ENCODE peak calls at places on chromosomes 16 and 17, in six cellular contexts. T is SK-N-SH; W is RWPE1; U is Caco-2; Z is MM.1S; C is CD8-positive, alpha-beta T cell. Y is an unnamed sample.

GRCh38 chr16:88856122-88856827 is 472 bp downstream of the GALNS start:
- DNase-seq in T (no peak), Z (no peak), W (peak), C (peak), U (peak), Y (no peak)

GRCh38 chr16:89224665-89225064 is 7.2 kb downstream of the ZNF778 start:
- DNase-seq in T (no peak), W (no peak), C (no peak), U (no peak), Z (no peak), Y (no peak)

GRCh38 chr16:85916141-85916890 is 17.4 kb downstream of the IRF8 start:
- DNase-seq in W (peak), T (no peak), C (no peak), Z (no peak), U (peak), Y (no peak)

GRCh38 chr16:70746708-70747424 is 54.1 kb downstream of the VAC14 start:
- DNase-seq in U (peak), C (peak), T (no peak), W (peak), Z (no peak), Y (no peak)

GRCh38 chr16:96935-97381 is 18.9 kb downstream of the MPG start:
- DNase-seq in C (peak), W (peak), Z (peak), U (peak), T (peak), Y (peak)

GRCh38 chr17:39650121-39650579 is 13.2 kb downstream of the STARD3 start:
- DNase-seq in W (no peak), T (no peak), C (no peak), U (no peak), Z (no peak), Y (no peak)

GRCh38 chr16:80544326-80544725 is 3.5 kb downstream of the DYNLRB2 start:
- DNase-seq in U (no peak), W (no peak), Z (no peak), T (no peak), C (no peak), Y (no peak)

GRCh38 chr17:46061435-46061834 is 62.4 kb downstream of the STH start:
- DNase-seq in Z (no peak), T (no peak), W (no peak), C (no peak), U (no peak), Y (no peak)

GRCh38 chr16:81879625-81880024 is 100.5 kb downstream of the PLCG2 start:
- DNase-seq in U (no peak), T (no peak), C (no peak), Z (no peak), W (no peak), Y (no peak)

GRCh38 chr16:70697601-70698170 is 11.8 kb upstream of the MTSS2 start:
- DNase-seq in T (no peak), U (no peak), C (no peak), Z (no peak), W (no peak), Y (no peak)

GRCh38 chr16:20001856-20002707 is 71.6 kb downstream of the GPR139 start:
- DNase-seq in T (peak), U (no peak), Z (no peak), W (no peak), C (no peak), Y (no peak)

GRCh38 chr16:20002936-20003335 is 70.8 kb downstream of the GPR139 start:
- DNase-seq in C (no peak), Z (no peak), U (no peak), W (no peak), T (no peak), Y (no peak)

GRCh38 chr16:20004931-20005330 is 68.8 kb downstream of the GPR139 start:
- DNase-seq in C (no peak), T (no peak), Z (no peak), U (no peak), W (no peak), Y (no peak)
- TF ChIP-seq CTCF in C (no peak), T (peak), Z (no peak), U (no peak), W (no peak), Y (peak)

GRCh38 chr17:47320879-47321502 is 2.8 kb upstream of the EFCAB13 start:
- DNase-seq in U (no peak), W (no peak), C (no peak), Z (no peak), T (no peak), Y (no peak)

GRCh38 chr17:47324224-47325020 is 667 bp downstream of the EFCAB13 start:
- DNase-seq in C (peak), T (no peak), Z (no peak), U (peak), W (no peak), Y (no peak)

GRCh38 chr17:47325176-47325575 is 1.4 kb downstream of the EFCAB13 start:
- DNase-seq in W (no peak), T (no peak), C (no peak), Z (no peak), U (no peak), Y (no peak)

GRCh38 chr17:47318197-47318918 is 5.4 kb upstream of the EFCAB13 start:
- DNase-seq in Z (no peak), U (no peak), T (no peak), W (no peak), C (no peak), Y (no peak)

GRCh38 chr17:47323382-47324223 is at the start of gene EFCAB13:
- DNase-seq in U (peak), Z (peak), T (peak), W (peak), C (peak), Y (peak)
- TF ChIP-seq CTCF in U (peak), Z (peak), T (peak), W (peak), C (peak), Y (no peak)

GRCh38 chr17:79716183-79716797 is 14.5 kb upstream of the ENPP7 start:
- DNase-seq in W (no peak), C (no peak), Z (no peak), U (peak), T (peak), Y (no peak)

GRCh38 chr17:79720705-79721295 is 9.9 kb upstream of the ENPP7 start:
- DNase-seq in U (peak), C (no peak), Z (no peak), W (no peak), T (peak), Y (no peak)

GRCh38 chr17:79722787-79723186 is 8.0 kb upstream of the ENPP7 start:
- DNase-seq in T (no peak), Z (no peak), U (no peak), W (no peak), C (no peak), Y (no peak)

DNA sequence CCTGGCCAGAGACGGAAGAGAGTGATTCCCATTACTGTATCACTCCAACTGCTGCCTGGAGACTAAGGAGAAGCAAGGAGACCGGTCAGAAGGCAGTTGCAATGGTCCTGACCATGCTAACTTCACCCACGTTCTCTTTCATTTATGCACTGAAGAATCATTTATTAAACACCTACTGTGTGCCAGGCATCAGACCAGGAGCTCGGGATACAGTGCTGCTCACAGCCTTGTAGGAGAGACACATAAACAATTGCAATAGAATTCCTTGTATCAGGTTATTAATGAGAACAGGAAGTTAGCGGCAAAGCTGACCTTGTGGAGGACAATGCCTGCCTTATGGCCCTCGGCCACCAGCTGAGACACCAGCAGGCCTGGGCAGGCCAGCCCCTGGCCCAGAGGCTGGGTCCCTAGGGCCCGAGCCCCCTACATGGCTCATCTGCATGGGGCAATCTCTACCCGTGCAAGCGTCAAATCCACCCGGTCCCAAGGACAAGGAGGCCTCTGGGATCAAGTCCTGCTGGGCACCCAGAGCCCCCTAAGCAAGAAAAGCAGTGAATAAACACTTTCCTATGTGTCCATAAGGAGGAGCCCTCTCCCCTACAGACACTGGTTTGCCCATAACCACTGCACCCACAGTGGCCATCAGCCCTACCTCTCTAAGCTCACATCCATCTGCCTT is 8.6 kb upstream of the ENPP7 start:
- DNase-seq in U (peak), W (no peak), C (no peak), T (peak), Z (no peak), Y (no peak)
- TF ChIP-seq CTCF in U (peak), W (no peak), C (no peak), T (peak), Z (no peak), Y (no peak)

GRCh38 chr17:57434361-57434760 is 178.0 kb downstream of the MSI2 start:
- DNase-seq in Z (no peak), C (no peak), W (no peak), U (no peak), T (no peak), Y (no peak)
- TF ChIP-seq CTCF in Z (no peak), C (no peak), W (no peak), U (no peak), T (no peak), Y (no peak)

DNA sequence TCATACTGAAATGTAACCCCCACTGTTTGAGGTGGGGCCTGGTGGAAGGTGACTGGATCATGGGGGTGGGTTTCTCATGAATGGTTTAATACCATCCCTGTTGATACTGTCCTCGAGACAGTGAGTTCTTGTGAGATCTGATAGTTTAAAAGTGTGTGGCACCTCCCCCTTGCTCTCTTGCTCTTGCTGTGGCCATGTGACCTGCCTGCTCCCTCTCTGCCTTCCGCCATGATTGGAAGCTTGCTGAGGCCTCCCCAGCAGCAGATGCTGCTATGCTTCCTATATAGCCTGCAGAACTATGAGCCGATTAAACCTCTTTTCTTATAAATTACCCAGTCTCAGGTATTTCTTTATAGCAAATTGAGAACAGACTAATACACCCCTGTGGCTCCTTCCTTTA is 40.6 kb downstream of the STAT3 start:
- DNase-seq in U (no peak), Z (no peak), W (no peak), T (no peak), C (no peak), Y (no peak)
- TF ChIP-seq CTCF in U (no peak), Z (no peak), W (no peak), T (no peak), C (no peak), Y (no peak)

DNA sequence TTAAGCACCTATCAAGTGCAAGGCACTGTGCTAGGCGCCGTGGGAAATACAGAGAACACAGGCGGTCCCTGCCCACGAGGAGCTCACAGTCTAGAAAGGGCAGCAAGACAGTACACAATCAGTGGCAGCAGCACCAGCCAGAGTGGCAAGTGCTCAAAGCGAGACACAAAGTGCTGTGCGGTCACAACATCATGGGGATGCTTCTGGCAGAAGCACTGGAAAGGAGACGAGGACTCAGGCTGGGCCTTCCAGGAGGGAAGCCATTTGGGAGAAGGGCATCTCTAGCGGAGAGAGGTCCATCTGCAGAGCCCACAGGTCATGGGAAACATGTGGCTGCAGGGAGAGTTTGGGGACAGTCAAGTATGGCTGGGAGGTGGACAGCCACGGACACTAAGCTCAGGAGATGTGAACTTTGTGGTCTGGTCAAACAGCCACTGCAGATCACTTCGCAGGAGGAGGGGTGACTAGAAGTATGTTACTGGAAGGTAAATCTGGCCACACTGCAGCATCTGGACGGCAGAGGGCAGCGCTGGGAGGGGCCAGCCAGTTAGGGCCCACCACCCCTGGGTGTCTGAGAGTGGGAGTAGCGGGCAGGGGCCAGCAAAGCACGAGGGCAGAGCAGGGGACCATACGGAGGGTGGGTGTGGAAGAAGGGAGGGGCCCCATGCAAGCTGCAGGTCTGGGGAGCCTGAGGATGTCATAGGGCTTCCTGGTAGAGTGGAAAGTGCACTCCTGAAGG is 71.1 kb downstream of the N4BP1 start:
- DNase-seq in U (no peak), C (no peak), W (no peak), Z (no peak), T (peak), Y (peak)
- TF ChIP-seq CTCF in U (no peak), C (no peak), W (no peak), Z (no peak), T (peak), Y (no peak)

DNA sequence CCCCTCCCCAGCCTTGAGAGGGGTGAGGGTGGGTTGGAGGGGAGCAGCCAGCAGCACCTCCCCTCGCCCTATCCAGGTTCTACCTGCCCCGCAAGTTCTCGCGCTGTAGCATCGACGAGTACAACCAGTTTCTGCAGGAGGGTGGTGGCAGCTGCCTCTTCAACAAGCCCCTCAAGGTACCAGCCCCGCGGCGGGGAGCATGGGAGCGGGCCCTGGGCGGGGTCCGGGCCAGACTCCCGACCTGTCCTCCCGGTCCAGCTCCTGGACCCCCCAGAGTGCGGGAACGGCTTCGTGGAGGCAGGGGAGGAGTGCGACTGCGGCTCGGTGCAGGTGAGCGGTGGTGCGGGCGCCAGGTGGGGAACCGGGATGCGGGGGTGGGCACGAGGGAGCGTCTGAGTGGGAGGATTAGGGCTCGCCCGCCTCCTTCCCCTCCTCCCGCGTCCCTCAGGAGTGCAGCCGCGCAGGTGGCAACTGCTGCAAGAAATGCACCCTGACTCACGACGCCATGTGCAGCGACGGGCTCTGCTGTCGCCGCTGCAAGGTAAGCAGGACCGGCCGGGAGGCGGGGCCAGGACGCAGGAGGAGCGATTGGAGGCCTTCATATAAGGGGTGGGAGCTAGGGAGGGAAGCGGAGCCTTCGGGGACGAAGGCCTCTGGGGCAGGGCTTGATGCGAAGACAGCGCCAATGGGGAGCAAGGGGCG is 16.5 kb downstream of the ADAM11 start:
- DNase-seq in Z (peak), C (peak), U (no peak), T (peak), W (peak), Y (peak)
- TF ChIP-seq CTCF in Z (no peak), C (peak), U (no peak), T (no peak), W (peak), Y (peak)

GRCh38 chr17:38403491-38403890 is 24.8 kb upstream of the ARHGAP23 start:
- DNase-seq in W (peak), T (peak), C (no peak), U (no peak), Z (no peak), Y (no peak)
- TF ChIP-seq CTCF in W (no peak), T (no peak), C (no peak), U (no peak), Z (no peak), Y (no peak)

GRCh38 chr17:1630662-1631061 is 2.0 kb upstream of the SLC43A2 start:
- DNase-seq in T (no peak), U (no peak), Z (no peak), W (no peak), C (no peak), Y (no peak)

GRCh38 chr17:1627987-1628855 is at the start of gene SLC43A2:
- DNase-seq in U (peak), C (peak), W (peak), T (peak), Z (peak), Y (peak)

GRCh38 chr17:1629647-1630310 is 1.1 kb upstream of the SLC43A2 start:
- DNase-seq in Z (peak), W (no peak), C (peak), T (peak), U (peak), Y (no peak)

GRCh38 chr17:1627219-1627986 is 1.2 kb downstream of the SLC43A2 start:
- DNase-seq in U (no peak), C (no peak), Z (no peak), W (no peak), T (no peak), Y (no peak)

DNA sequence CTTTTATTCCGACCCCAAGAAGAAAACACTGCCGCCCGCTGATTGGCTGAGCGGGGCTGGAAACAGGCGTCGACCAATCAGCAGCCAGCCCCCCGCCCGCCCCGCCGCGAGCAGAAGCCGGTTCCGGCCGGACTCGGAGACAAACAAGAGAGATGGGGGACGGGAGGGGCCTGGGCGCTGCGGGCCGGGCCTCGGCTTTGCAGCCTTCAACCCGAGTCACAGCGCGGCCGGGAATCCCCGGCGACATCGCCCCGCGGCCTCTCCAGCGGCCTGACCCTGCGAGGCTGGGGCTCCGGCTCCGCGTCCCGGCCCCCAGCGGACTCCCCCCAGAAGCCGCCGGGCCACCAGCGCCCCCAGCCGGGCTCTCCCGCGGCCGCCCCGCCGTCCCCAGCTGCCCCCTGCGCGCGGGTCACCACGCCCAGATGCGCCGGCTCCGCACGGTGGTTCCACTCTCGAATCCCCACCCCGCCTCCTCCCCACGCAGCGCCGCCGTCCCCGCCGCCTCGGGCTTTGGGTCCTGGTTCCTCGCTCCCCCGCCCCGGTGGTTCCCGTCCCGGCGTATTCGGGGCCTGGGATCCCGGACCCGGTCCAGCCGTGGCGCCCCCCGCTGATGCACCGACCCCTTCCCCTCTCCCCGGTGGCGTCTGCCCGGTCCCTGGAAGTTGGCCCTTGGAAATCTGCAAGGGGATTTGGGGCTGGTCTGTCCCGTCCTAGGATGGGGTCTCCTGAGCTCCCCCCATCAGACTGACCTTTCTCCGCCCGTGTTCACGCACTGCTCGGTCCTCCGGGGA is 417 bp upstream of the SLC43A2 start:
- DNase-seq in T (peak), U (peak), W (peak), C (peak), Z (peak), Y (peak)
- TF ChIP-seq CTCF in T (peak), U (peak), W (peak), C (no peak), Z (peak), Y (no peak)